ENCODE peak calls at places on chromosome 22, in ten cellular contexts. M is IMR-90, S is A549, E is spleen, X is right lobe of liver, P is uterus, H is HCT116, B is adrenal gland, Y is heart left ventricle, R is ovary. Q is an unnamed sample.

GRCh38 chr22:45200862-45201511 is 37.3 kb downstream of the NUP50 start:
- DNase-seq in M (peak; percentile 98), S (no peak), E (peak; percentile 41), X (no peak), P (no peak), H (no peak), B (no peak), Y (no peak), R (no peak), Q (no peak)

GRCh38 chr22:27420186-27420816 is 381.3 kb downstream of the MN1 start:
- DNase-seq in M (peak; percentile 25), S (no peak), E (peak; percentile 29), X (no peak), P (no peak), H (no peak), B (no peak), Y (no peak), R (no peak), Q (no peak)

GRCh38 chr22:36332623-36333331 is 55.0 kb downstream of the MYH9 start:
- DNase-seq in M (peak; percentile 83), S (peak; percentile 59), E (peak; percentile 77), X (no peak), P (peak; percentile 70), H (no peak), B (no peak), Y (no peak), R (no peak), Q (no peak)

GRCh38 chr22:45984316-45984916 is 7.5 kb upstream of the WNT7B start:
- DNase-seq in M (no peak), S (no peak), E (no peak), X (no peak), P (no peak), H (no peak), B (no peak), Y (no peak), R (no peak), Q (no peak)

GRCh38 chr22:31742682-31743081 is 7.2 kb downstream of the PRR14L start:
- DNase-seq in M (no peak), S (no peak), E (no peak), X (no peak), P (no peak), H (no peak), B (no peak), Y (no peak), R (no peak), Q (no peak)

GRCh38 chr22:50252081-50253045 is 1.3 kb upstream of the HDAC10 start:
- DNase-seq in M (peak; percentile 52), S (peak; percentile 67), E (peak; percentile 94), X (peak; percentile 82), P (peak; percentile 75), H (no peak), B (peak; percentile 85), Y (peak; percentile 88), R (peak; percentile 80), Q (peak; percentile 91)

GRCh38 chr22:32623943-32624342 is 149.3 kb downstream of the FBXO7 start:
- DNase-seq in M (peak; percentile 98), S (no peak), E (no peak), X (peak; percentile 65), P (peak; percentile 85), H (no peak), B (peak; percentile 75), Y (no peak), R (peak; percentile 67), Q (peak; percentile 87)

GRCh38 chr22:47837703-47838102 is 1075.3 kb downstream of the TBC1D22A start:
- DNase-seq in M (no peak), S (peak; percentile 36), E (no peak), X (no peak), P (no peak), H (peak; percentile 13), B (no peak), Y (no peak), R (no peak), Q (no peak)

GRCh38 chr22:30325724-30326703 is 727 bp downstream of the TBC1D10A start:
- DNase-seq in M (no peak), S (no peak), E (no peak), X (peak; percentile 66), P (peak; percentile 43), H (no peak), B (no peak), Y (peak; percentile 66), R (no peak), Q (peak; percentile 80)

GRCh38 chr22:44028091-44028490 is 4.0 kb downstream of the PARVB start:
- DNase-seq in M (no peak), S (no peak), E (no peak), X (no peak), P (no peak), H (no peak), B (no peak), Y (no peak), R (no peak), Q (no peak)

GRCh38 chr22:44025171-44026065 is 1.3 kb downstream of the PARVB start:
- DNase-seq in M (no peak), S (no peak), E (peak; percentile 88), X (no peak), P (peak; percentile 44), H (no peak), B (peak; percentile 37), Y (peak; percentile 71), R (no peak), Q (no peak)

GRCh38 chr22:44029069-44029468 is 5.0 kb downstream of the PARVB start:
- DNase-seq in M (no peak), S (no peak), E (peak; percentile 2), X (no peak), P (no peak), H (no peak), B (no peak), Y (no peak), R (no peak), Q (no peak)

GRCh38 chr22:44026066-44026629 is 2.0 kb downstream of the PARVB start:
- DNase-seq in M (no peak), S (no peak), E (peak; percentile 83), X (no peak), P (no peak), H (no peak), B (no peak), Y (no peak), R (no peak), Q (no peak)

DNA sequence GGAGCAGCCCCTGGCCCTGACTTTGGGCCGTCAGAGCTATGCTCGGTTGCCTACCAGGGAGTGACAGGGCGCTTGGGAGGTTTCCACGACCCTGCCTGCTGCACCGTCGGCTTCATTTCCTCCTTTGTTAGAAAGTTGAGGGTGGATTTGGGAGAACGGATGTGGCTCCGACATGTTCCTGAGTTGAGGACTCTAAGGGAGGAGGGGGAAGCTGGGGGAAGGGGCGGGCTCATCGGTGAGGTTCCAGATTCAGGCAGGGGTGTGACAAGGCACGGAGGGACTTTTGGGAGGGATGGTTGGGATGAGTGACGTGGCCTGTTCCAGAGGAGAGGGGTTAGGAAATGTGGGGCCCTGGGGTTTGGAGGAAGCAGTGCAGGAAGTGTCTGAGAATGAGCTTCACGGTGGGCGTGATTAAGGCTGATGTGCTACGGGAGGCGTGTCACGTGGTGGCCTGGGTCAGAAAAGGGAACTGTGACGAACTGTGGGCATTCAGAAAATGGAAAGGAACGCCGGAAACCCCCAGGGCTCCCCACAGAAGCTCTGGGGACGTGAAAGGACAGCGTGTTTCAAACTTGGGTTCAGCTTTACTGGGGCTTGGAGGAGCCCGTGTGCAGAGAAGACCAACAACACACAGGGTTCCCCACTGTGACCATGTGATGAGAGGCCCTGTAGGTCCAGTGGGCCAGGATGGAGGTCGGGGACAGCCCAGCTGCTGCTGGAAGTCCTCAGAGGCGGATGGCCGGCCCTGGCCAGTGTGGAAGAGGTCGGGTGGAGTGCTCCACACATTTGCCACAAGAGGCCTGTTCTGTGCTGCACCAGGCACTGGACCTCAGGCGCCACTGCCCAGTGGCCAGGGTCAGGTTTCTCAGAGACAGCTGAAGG is 2.8 kb downstream of the PARVB start:
- DNase-seq in M (peak; percentile 63), S (no peak), E (peak; percentile 95), X (peak; percentile 80), P (peak; percentile 60), H (no peak), B (peak; percentile 81), Y (peak; percentile 85), R (no peak), Q (peak; percentile 94)
- TF ChIP-seq POLR2A in M (peak; percentile 36), S (no peak), E (peak; percentile 23), X (peak; percentile 45), P (peak; percentile 12), H (no peak), B (peak; percentile 38), Y (no peak), R (no peak), Q (peak; percentile 42)

GRCh38 chr22:21837184-21837979 is 30.1 kb downstream of the MAPK1 start:
- DNase-seq in M (peak; percentile 91), S (peak; percentile 22), E (no peak), X (no peak), P (peak; percentile 53), H (peak; percentile 39), B (peak; percentile 45), Y (no peak), R (no peak), Q (no peak)
- H3K4me3 ChIP-seq in M (no peak overlapping the region), S (no peak overlapping the region), E (no peak overlapping the region), X (no peak overlapping the region), P (no peak overlapping the region), H (peak overlapping the region; percentile 39), B (no peak overlapping the region), Y (no peak overlapping the region), R (no peak overlapping the region), Q (no peak overlapping the region)

DNA sequence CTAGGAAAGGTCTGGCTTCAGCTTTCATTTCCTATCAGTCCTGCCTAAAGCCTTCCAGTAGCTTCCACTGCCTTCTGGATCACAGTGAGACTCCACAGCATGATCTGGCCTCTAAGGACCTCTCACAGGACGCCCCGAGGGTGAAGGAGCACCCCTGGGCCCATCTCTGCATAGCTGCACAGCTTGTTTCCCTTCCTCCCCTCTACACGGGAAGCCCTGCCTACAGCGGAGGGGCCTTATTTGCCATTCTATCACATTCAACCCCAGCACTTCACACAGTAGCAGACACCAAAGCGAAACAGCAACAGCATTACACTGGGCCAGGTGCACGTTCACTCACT is 162.3 kb upstream of the GRK3 start:
- DNase-seq in M (no peak), S (no peak), E (no peak), X (peak; percentile 20), P (no peak), H (no peak), B (no peak), Y (no peak), R (no peak), Q (no peak)
- H3K4me1 ChIP-seq in M (peaks cover 30% of the 10 kb centered on the region), S (peaks cover 57% of the 10 kb centered on the region), E (peaks cover 35% of the 10 kb centered on the region), X (no peaks in the 10 kb centered on the region), P (no peaks in the 10 kb centered on the region), H (peaks cover 65% of the 10 kb centered on the region), B (peaks cover 44% of the 10 kb centered on the region), Y (peaks cover 70% of the 10 kb centered on the region), R (peaks cover 28% of the 10 kb centered on the region), Q (peaks cover 47% of the 10 kb centered on the region)

DNA sequence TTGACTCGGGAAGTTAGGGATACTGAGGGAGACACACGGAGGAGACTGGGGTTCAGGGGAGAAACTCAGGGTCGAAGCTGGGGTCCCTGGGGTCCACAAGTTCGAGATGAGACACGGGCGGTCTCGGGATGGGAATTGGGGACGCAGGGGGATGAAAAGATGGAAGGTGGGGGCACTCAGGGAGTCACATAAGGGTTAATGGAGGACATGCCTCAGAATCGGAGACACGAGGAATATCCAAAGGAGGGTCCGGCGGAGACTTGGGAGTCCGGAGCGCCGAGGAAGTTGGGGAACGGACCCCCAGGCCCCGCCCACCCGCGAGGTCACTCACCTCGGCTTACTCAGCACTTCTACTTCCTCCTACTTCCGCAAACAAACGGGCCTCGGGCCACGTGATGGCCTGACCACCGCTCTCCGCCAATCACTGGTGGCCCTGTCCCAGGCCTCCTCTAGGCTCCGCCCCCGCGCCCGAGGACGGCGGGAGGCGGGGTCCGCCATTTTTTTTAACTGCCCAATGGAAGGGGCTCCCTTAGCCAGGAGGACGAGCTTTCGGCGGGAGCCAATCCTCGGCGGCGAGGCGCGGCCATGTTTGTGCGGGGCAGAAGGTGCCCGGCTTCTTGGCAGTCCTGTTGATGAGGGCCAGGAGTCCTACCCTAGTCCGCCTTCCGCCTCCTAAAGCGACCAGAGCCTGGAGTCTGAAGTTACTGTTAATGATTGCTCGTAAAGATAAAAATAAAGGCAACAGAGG is at the start of gene PLA2G6:
- DNase-seq in M (peak; percentile 98), S (peak; percentile 98), E (peak; percentile 99), X (peak; percentile 99), P (peak; percentile 98), H (peak; percentile 96), B (peak; percentile 99), Y (peak; percentile 99), R (peak; percentile 99), Q (peak; percentile 99)
- TF ChIP-seq POLR2A in M (peak; percentile 37), S (peak; percentile 12), E (no peak), X (peak; percentile 42), P (peak; percentile 69), H (no peak), B (peak; percentile 52), Y (no peak), R (peak; percentile 55), Q (peak; percentile 37)